ENCODE peak calls at places on chromosomes 5 and 9, in seven cellular contexts. One of them, this sample, is unnamed.

GRCh38 chr9:85536076-85536475 is 205.7 kb downstream of the AGTPBP1 start:
- DNase-seq in stomach: no peak
- DNase-seq in psoas muscle: no peak
- DNase-seq in heart left ventricle: peak; percentile 31
- DNase-seq in cardiac muscle cell: no peak
- DNase-seq in AG09309: peak; percentile 50
- DNase-seq in tibial nerve: no peak
- DNase-seq in this sample: no peak

GRCh38 chr5:64789457-64789856 is 20.7 kb downstream of the CWC27 start:
- DNase-seq in stomach: no peak
- DNase-seq in cardiac muscle cell: no peak
- DNase-seq in psoas muscle: no peak
- DNase-seq in tibial nerve: no peak
- DNase-seq in heart left ventricle: no peak
- DNase-seq in AG09309: no peak
- DNase-seq in this sample: no peak

GRCh38 chr5:113179156-113179555 is 202.6 kb downstream of the DCP2 start:
- DNase-seq in tibial nerve: no peak
- DNase-seq in heart left ventricle: no peak
- DNase-seq in AG09309: no peak
- DNase-seq in psoas muscle: no peak
- DNase-seq in cardiac muscle cell: peak; percentile 48
- DNase-seq in stomach: no peak
- DNase-seq in this sample: no peak

GRCh38 chr5:103256178-103256577 is 2.4 kb upstream of the MACIR start:
- DNase-seq in AG09309: no peak
- DNase-seq in tibial nerve: no peak
- DNase-seq in psoas muscle: no peak
- DNase-seq in heart left ventricle: no peak
- DNase-seq in stomach: no peak
- DNase-seq in cardiac muscle cell: peak; percentile 43
- DNase-seq in this sample: no peak

GRCh38 chr9:15104826-15105420 is 194.7 kb upstream of the FREM1 start:
- DNase-seq in tibial nerve: peak; percentile 16
- DNase-seq in heart left ventricle: no peak
- DNase-seq in cardiac muscle cell: peak; percentile 66
- DNase-seq in AG09309: peak; percentile 2
- DNase-seq in psoas muscle: no peak
- DNase-seq in stomach: no peak
- DNase-seq in this sample: no peak

GRCh38 chr9:130143974-130144373 is 28.2 kb upstream of the NCS1 start:
- DNase-seq in AG09309: no peak
- DNase-seq in cardiac muscle cell: no peak
- DNase-seq in psoas muscle: peak; percentile 44
- DNase-seq in heart left ventricle: peak; percentile 46
- DNase-seq in stomach: no peak
- DNase-seq in tibial nerve: no peak
- DNase-seq in this sample: no peak

GRCh38 chr9:112505083-112505482 is 18.5 kb downstream of the KIAA1958 start:
- DNase-seq in psoas muscle: no peak
- DNase-seq in tibial nerve: no peak
- DNase-seq in stomach: no peak
- DNase-seq in heart left ventricle: no peak
- DNase-seq in cardiac muscle cell: no peak
- DNase-seq in AG09309: no peak
- DNase-seq in this sample: no peak

GRCh38 chr9:134076644-134077043 is 8.8 kb upstream of the BRD3 start:
- DNase-seq in heart left ventricle: no peak
- DNase-seq in tibial nerve: no peak
- DNase-seq in stomach: no peak
- DNase-seq in AG09309: no peak
- DNase-seq in psoas muscle: no peak
- DNase-seq in cardiac muscle cell: no peak
- DNase-seq in this sample: no peak

DNA sequence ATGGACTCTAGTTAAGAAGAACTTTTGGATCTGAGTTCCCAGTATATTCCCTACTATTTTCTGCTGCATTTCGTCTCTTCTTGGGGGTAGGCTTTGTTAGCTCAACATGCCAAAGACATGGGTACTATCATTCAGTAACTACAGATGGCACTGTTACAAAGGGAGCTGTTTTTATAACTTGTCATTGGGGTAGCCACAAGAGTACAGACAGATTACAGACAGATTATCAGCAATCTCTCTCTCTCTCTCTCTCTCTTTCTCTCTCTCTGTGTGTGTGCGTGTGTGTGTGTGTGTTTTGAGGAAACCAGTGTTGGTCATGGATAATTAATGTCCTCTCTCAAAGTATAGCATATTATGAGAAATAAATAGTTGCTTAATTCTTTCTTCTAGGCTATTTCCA is 116.1 kb downstream of the WDR70 start:
- DNase-seq in psoas muscle: no peak
- DNase-seq in heart left ventricle: no peak
- DNase-seq in cardiac muscle cell: no peak
- DNase-seq in stomach: no peak
- DNase-seq in AG09309: no peak
- DNase-seq in tibial nerve: no peak
- DNase-seq in this sample: no peak
- TF ChIP-seq CTCF in psoas muscle: peak; percentile 31
- TF ChIP-seq CTCF in heart left ventricle: peak; percentile 20
- TF ChIP-seq CTCF in cardiac muscle cell: peak; percentile 19
- TF ChIP-seq CTCF in stomach: no peak
- TF ChIP-seq CTCF in AG09309: peak; percentile 23
- TF ChIP-seq CTCF in tibial nerve: no peak
- TF ChIP-seq CTCF in this sample: no peak

DNA sequence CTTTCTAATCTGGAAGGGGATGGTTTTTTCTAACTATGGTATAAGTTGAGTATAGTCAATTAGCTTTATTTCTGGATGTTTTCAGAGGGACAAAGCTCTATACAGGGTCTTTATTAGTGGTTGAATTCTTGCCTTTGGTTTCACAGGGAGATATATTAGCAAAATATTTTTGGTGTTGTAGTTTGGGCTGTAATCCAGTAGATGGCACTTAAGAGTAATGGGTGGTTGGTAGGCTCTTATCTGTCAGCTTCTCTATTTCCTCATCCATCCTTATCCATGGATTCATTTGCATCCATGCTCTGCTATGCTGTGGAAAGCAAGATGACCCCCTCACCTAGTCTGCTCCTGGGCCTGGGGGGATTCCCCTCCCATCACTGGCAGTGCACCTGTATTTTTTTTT is 363.6 kb upstream of the CYLC2 start:
- DNase-seq in heart left ventricle: no peak
- DNase-seq in tibial nerve: no peak
- DNase-seq in stomach: no peak
- DNase-seq in psoas muscle: no peak
- DNase-seq in cardiac muscle cell: no peak
- DNase-seq in AG09309: no peak
- DNase-seq in this sample: no peak
- TF ChIP-seq CTCF in heart left ventricle: no peak
- TF ChIP-seq CTCF in tibial nerve: no peak
- TF ChIP-seq CTCF in stomach: no peak
- TF ChIP-seq CTCF in psoas muscle: no peak
- TF ChIP-seq CTCF in cardiac muscle cell: no peak
- TF ChIP-seq CTCF in AG09309: peak; percentile 3
- TF ChIP-seq CTCF in this sample: no peak

DNA sequence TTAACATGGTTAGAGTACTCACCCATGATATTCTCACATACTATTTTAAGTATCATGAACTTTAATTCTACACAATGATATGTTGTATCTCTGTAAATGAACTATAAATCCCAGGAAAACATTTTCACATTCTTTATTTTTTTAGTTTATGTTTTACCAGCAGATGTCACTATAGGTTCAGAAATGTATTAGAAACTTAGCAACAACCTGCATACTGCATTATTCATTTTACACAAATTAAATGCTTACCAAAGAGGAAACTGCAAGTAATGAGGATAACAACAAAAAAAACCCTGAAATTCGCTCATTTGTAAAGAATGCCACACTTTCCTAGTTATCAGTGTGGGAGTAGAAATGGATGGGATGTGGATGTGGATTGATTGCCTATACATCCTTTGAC is 217.5 kb upstream of the OTULINL start:
- DNase-seq in psoas muscle: no peak
- DNase-seq in tibial nerve: no peak
- DNase-seq in AG09309: no peak
- DNase-seq in stomach: no peak
- DNase-seq in heart left ventricle: no peak
- DNase-seq in cardiac muscle cell: no peak
- DNase-seq in this sample: no peak
- TF ChIP-seq CTCF in psoas muscle: no peak
- TF ChIP-seq CTCF in tibial nerve: no peak
- TF ChIP-seq CTCF in AG09309: no peak
- TF ChIP-seq CTCF in stomach: no peak
- TF ChIP-seq CTCF in heart left ventricle: no peak
- TF ChIP-seq CTCF in cardiac muscle cell: no peak
- TF ChIP-seq CTCF in this sample: no peak

DNA sequence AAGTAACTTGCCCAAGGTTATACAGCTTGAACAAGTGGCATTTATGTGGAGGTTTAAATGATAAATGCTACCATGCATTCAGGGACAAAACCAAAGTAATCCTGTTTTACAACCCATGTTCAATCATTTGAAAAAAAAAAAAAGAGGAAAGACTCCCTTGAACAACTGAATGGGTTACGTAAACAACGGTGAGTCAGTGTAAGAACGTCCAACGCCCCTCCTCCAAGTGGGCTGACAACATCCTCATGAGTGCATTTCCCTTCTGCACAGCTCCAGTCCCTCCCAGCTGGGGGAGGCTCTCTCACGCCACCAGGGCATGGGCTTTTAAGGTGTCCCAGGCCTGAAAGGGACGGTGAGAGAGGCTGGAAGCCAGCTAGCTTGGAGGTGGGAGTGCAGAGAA is 90.0 kb downstream of the PRRT1B start:
- DNase-seq in tibial nerve: peak; percentile 82
- DNase-seq in AG09309: peak; percentile 90
- DNase-seq in cardiac muscle cell: peak; percentile 25
- DNase-seq in psoas muscle: peak; percentile 83
- DNase-seq in heart left ventricle: peak; percentile 84
- DNase-seq in stomach: peak; percentile 81
- DNase-seq in this sample: peak; percentile 90
- TF ChIP-seq CTCF in tibial nerve: no peak
- TF ChIP-seq CTCF in AG09309: no peak
- TF ChIP-seq CTCF in cardiac muscle cell: no peak
- TF ChIP-seq CTCF in psoas muscle: no peak
- TF ChIP-seq CTCF in heart left ventricle: peak; percentile 27
- TF ChIP-seq CTCF in stomach: no peak
- TF ChIP-seq CTCF in this sample: no peak

GRCh38 chr5:170722316-170722715 is 61.2 kb upstream of the GABRP start:
- DNase-seq in psoas muscle: no peak
- DNase-seq in cardiac muscle cell: no peak
- DNase-seq in heart left ventricle: no peak
- DNase-seq in tibial nerve: no peak
- DNase-seq in stomach: no peak
- DNase-seq in AG09309: no peak
- DNase-seq in this sample: no peak
- TF ChIP-seq CTCF in psoas muscle: no peak
- TF ChIP-seq CTCF in cardiac muscle cell: no peak
- TF ChIP-seq CTCF in heart left ventricle: no peak
- TF ChIP-seq CTCF in tibial nerve: no peak
- TF ChIP-seq CTCF in stomach: no peak
- TF ChIP-seq CTCF in AG09309: no peak
- TF ChIP-seq CTCF in this sample: no peak

This sample was measured in mucosa of descending colon.